ENCODE peak calls at places on chromosomes 7 and 10, in four cellular contexts. C, V, U and W are unnamed samples.
A peak's percentile ranks its signal among the peaks of the same experiment; 100 is the strongest.

GRCh38 chr7:41808541-41808940 is 105.7 kb upstream of the INHBA start:
- DNase-seq in C (no peak), U (no peak), V (no peak), W (no peak)

GRCh38 chr7:24475573-24475972 is 97.7 kb upstream of the PALS2 start:
- DNase-seq in U (no peak), V (no peak), C (no peak), W (no peak)

GRCh38 chr7:151014950-151015349 is 9.3 kb downstream of the ATG9B start:
- DNase-seq in V (no peak), C (no peak), U (no peak), W (no peak)

GRCh38 chr10:117445992-117446391 is 70.8 kb upstream of the PDZD8 start:
- DNase-seq in C (no peak), V (no peak), U (no peak), W (no peak)

GRCh38 chr10:22319559-22320558 is 1.0 kb upstream of the BMI1 start:
- DNase-seq in U (peak; percentile 38), V (no peak), C (no peak), W (no peak)

GRCh38 chr7:93914581-93915066 is 6.9 kb upstream of the GNG11 start:
- DNase-seq in V (peak; percentile 61), U (no peak), C (no peak), W (no peak)

GRCh38 chr7:32942783-32943653 is 14.2 kb upstream of the FKBP9 start:
- DNase-seq in C (peak; percentile 86), V (peak; percentile 69), U (peak; percentile 69), W (peak; percentile 35)

GRCh38 chr10:31756131-31757119 is 172.2 kb downstream of the ARHGAP12 start:
- DNase-seq in C (no peak), V (no peak), U (no peak), W (no peak)

GRCh38 chr7:46145412-46145811 is 224.3 kb upstream of the IGFBP3 start:
- DNase-seq in V (peak; percentile 83), C (peak; percentile 25), U (no peak), W (peak; percentile 97)

GRCh38 chr7:31890751-31891150 is 179.5 kb downstream of the PDE1C start:
- DNase-seq in C (no peak), U (no peak), V (no peak), W (no peak)

GRCh38 chr7:136086712-136087111 is 109.6 kb upstream of the MTPN start:
- DNase-seq in C (peak; percentile 79), V (peak; percentile 92), U (peak; percentile 89), W (peak; percentile 99)

GRCh38 chr10:57754803-57755202 is 512.9 kb downstream of the IPMK start:
- DNase-seq in U (no peak), V (no peak), C (no peak), W (no peak)

GRCh38 chr10:77531441-77532001 is 106.1 kb downstream of the KCNMA1 start:
- DNase-seq in C (no peak), V (peak; percentile 86), U (no peak), W (peak; percentile 63)

GRCh38 chr7:88401009-88401623 is 94.4 kb upstream of the STEAP4 start:
- DNase-seq in V (no peak), U (peak; percentile 33), C (no peak), W (no peak)
- TF ChIP-seq CTCF in V (no peak), U (peak; percentile 62), C (peak; percentile 46), W (peak; percentile 59)

GRCh38 chr7:155763721-155764431 is 48.4 kb downstream of the SHH start:
- DNase-seq in V (no peak), U (no peak), C (no peak), W (no peak)
- H3K4me3 ChIP-seq in V (no peak overlapping the region), U (no peak overlapping the region), C (no peak overlapping the region), W (no peak overlapping the region)

GRCh38 chr7:44275146-44275545 is 50.2 kb downstream of the CAMK2B start:
- DNase-seq in C (no peak), U (no peak), V (no peak), W (no peak)

GRCh38 chr7:44274623-44274975 is 50.8 kb downstream of the CAMK2B start:
- DNase-seq in C (no peak), U (no peak), V (no peak), W (no peak)

GRCh38 chr7:44277391-44277790 is 48.0 kb downstream of the CAMK2B start:
- DNase-seq in C (no peak), V (no peak), U (no peak), W (no peak)

GRCh38 chr7:44276571-44277101 is 48.8 kb downstream of the CAMK2B start:
- DNase-seq in C (no peak), U (no peak), V (no peak), W (no peak)

GRCh38 chr7:44275829-44276570 is 49.4 kb downstream of the CAMK2B start:
- DNase-seq in U (no peak), V (no peak), C (no peak), W (no peak)
- TF ChIP-seq CTCF in U (no peak), V (no peak), C (no peak), W (no peak)

DNA sequence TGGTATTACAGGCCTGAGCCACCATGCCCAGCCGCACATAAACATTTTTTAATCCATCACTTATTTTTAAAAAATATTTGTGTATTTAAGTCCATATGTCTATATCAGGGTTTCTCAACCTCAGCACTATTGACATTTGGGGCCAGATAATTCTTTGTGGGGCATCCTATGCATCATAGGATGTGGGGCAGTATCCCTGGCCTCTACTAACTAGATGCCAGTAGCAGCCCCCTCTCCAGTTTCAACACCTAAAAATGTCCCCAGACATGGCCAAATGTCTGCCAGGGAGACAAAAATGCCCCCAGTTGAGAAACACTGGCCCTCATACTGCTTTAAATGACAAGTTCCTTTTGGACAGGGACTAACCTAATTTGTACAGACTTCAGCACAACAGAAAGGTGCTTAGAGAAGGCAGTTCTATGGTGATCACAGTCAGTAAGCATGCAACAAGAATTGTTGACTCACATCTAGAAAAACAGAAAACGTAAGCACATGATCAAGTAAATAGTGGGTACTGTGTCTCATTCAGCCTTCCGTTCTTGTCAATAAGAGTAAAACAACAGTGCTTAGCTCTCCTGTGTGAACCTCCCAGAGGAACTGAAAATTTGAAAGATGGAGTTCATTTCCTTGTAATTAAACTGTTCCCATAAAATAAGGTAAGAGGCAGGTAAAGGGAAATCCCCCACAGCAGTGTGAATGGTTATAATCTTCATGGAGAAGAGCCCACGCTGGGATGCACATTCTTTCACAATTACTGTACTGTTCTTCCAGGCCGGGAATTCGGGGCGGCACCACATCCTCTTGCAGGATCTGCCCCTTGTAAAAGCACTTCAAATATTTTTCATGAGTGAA is 17.3 kb upstream of the ADRB1 start:
- DNase-seq in V (peak; percentile 49), U (no peak), C (no peak), W (no peak)
- H3K4me3 ChIP-seq in V (no peak overlapping the region), U (no peak overlapping the region), C (no peak overlapping the region), W (no peak overlapping the region)

DNA sequence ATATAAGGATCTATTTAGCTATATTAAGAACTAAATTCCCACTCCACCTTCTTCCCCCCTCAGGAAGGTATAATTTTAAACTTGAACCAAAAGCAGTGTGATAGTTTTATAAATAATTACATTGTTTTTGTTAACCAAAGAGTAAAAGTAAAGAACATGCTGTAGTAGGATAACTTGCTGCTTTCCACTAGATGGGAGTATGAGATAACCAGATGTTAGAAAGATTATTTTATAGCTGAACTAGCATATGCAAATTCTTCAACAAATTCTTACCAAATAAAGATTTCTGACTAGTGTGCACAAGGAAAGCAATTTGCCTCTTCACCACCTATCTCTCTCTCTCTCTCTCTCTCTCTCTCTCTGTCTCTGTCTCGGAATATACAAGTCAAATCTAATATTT is 31.8 kb downstream of the TES start:
- DNase-seq in U (no peak), V (peak; percentile 69), C (no peak), W (no peak)
- TF ChIP-seq CTCF in U (no peak), V (no peak), C (no peak), W (no peak)

GRCh38 chr7:148712610-148713330 is 14.1 kb downstream of the CUL1 start:
- DNase-seq in C (no peak), U (peak; percentile 91), V (no peak), W (no peak)

GRCh38 chr7:148708026-148708685 is 9.5 kb downstream of the CUL1 start:
- DNase-seq in C (no peak), V (no peak), U (peak; percentile 55), W (no peak)

GRCh38 chr7:148709019-148709418 is 10.3 kb downstream of the CUL1 start:
- DNase-seq in C (no peak), V (no peak), U (no peak), W (no peak)

GRCh38 chr7:148714498-148714897 is 15.8 kb downstream of the CUL1 start:
- DNase-seq in V (no peak), U (peak; percentile 42), C (no peak), W (no peak)

DNA sequence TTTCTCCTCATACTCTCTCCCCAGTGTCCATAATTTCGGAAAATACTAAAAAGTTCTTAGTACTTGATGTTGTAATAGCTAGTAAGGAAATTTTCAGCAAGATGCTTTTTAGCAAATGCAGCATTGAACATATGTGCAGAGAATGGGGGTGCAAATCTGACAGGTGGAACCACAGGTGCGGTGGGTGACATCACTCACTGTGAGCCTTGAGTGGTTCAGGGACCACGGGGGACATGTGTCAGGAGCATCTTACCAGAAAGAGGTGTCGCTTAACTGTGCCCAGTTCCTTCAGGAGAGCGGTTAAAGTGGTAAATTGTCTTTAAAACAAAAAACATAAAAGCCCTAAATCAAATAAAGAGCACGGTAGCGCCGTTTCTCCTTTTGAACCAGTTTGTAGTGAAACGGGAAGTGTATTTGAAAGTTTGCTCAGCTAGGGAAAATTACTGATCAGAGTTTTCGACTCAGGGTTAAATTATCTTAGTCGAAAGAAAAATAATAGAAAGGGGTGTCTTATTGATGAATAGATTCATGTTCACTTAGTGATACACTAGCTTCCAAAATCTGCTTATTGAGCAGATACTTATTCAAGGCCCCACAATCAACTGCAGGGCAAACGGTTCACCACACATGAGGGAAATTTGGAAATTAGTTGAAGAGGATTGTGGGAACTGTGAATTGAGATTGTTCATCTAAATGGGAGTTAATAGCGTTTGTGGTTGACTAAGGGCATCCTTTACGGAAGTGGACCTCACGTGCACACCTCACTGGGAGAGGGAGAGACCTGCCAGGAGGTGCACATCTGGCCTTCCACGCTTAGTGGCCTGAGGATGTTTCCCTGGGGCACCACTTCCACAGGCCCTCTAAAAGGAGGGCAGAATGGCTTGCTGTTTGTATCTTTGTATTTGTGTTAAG is 12.7 kb downstream of the CUL1 start:
- DNase-seq in C (no peak), V (no peak), U (peak; percentile 78), W (no peak)
- H3K4me3 ChIP-seq in C (no peak overlapping the region), V (no peak overlapping the region), U (peak overlapping the region; percentile 18), W (no peak overlapping the region)

GRCh38 chr7:36506820-36507219 is 117.2 kb downstream of the ANLN start:
- DNase-seq in U (no peak), V (peak; percentile 21), C (no peak), W (no peak)
- TF ChIP-seq CTCF in U (no peak), V (no peak), C (no peak), W (no peak)